ENCODE peak calls at places on chromosomes 12 and 14, in seven cellular contexts. I is heart right ventricle, R is pancreas, G is thoracic aorta, Q is RWPE2, W is IMR-90, C is left ventricle myocardium inferior. V is an unnamed sample. For H3K4me1, the result is how much of the 10 kb centered on the place peaks cover.

GRCh38 chr12:97800561-97800960 is 338.0 kb downstream of the RMST start:
- DNase-seq in I (no peak), R (no peak), G (no peak), Q (no peak), W (no peak), C (no peak), V (no peak)

GRCh38 chr12:7122876-7123769 is 5.6 kb downstream of the RBP5 start:
- DNase-seq in I (no peak), R (no peak), G (no peak), Q (no peak), W (no peak), C (peak), V (peak)

GRCh38 chr12:56358836-56359532 is 923 bp downstream of the STAT2 start:
- DNase-seq in I (no peak), R (no peak), G (no peak), Q (no peak), W (peak), C (no peak), V (no peak)

GRCh38 chr12:103884316-103884715 is 43.3 kb upstream of the NT5DC3 start:
- DNase-seq in I (no peak), R (no peak), G (no peak), Q (no peak), W (peak), C (no peak), V (no peak)

GRCh38 chr12:53224268-53224896 is 7.6 kb downstream of the RARG start:
- DNase-seq in I (no peak), R (no peak), G (no peak), Q (peak), W (no peak), C (no peak), V (no peak)

GRCh38 chr12:42725839-42726238 is 136.3 kb upstream of the PRICKLE1 start:
- DNase-seq in I (no peak), R (no peak), G (no peak), Q (no peak), W (peak), C (no peak), V (no peak)

GRCh38 chr14:95321201-95321600 is 1.5 kb upstream of the CLMN start:
- DNase-seq in I (no peak), R (no peak), G (no peak), Q (no peak), W (no peak), C (no peak), V (no peak)

GRCh38 chr14:26394114-26394855 is 203.5 kb downstream of the NOVA1 start:
- DNase-seq in I (no peak), R (no peak), G (no peak), Q (no peak), W (peak), C (no peak), V (no peak)

GRCh38 chr14:103527408-103528157 is 1.4 kb upstream of the TRMT61A start:
- DNase-seq in I (no peak), R (no peak), G (no peak), Q (no peak), W (no peak), C (no peak), V (no peak)

GRCh38 chr12:7542813-7543212 is 39.2 kb upstream of the CD163 start:
- DNase-seq in I (no peak), R (no peak), G (no peak), Q (no peak), W (peak), C (no peak), V (no peak)

GRCh38 chr14:68444449-68445168 is 348.3 kb downstream of the ZFP36L1 start:
- DNase-seq in I (peak), R (peak), G (no peak), Q (no peak), W (peak), C (peak), V (no peak)

GRCh38 chr12:29783773-29784666 is at the start of gene TMTC1:
- DNase-seq in I (peak), R (peak), G (no peak), Q (peak), W (peak), C (peak), V (peak)

GRCh38 chr14:51727526-51727925 is 75.8 kb downstream of the FRMD6 start:
- DNase-seq in I (no peak), R (no peak), G (no peak), Q (no peak), W (peak), C (no peak), V (no peak)

GRCh38 chr12:75977952-75978671 is 53.5 kb downstream of the PHLDA1 start:
- DNase-seq in I (peak), R (peak), G (peak), Q (peak), W (peak), C (no peak), V (peak)

GRCh38 chr14:65496178-65496993 is 83.9 kb downstream of the FUT8 start:
- DNase-seq in I (no peak), R (no peak), G (no peak), Q (no peak), W (peak), C (no peak), V (no peak)

GRCh38 chr14:67666733-67667132 is 7.7 kb downstream of the VTI1B start:
- DNase-seq in I (no peak), R (no peak), G (no peak), Q (no peak), W (no peak), C (no peak), V (no peak)

GRCh38 chr14:67166450-67166853 is 22.8 kb upstream of the GARIN2 start:
- DNase-seq in I (peak), R (peak), G (no peak), Q (no peak), W (peak), C (no peak), V (no peak)

GRCh38 chr14:104335176-104335575 is 196.8 kb downstream of the KIF26A start:
- DNase-seq in I (no peak), R (no peak), G (no peak), Q (peak), W (no peak), C (no peak), V (no peak)

GRCh38 chr12:25813843-25814242 is 144.6 kb upstream of the RASSF8 start:
- DNase-seq in I (no peak), R (no peak), G (no peak), Q (no peak), W (no peak), C (no peak), V (no peak)

GRCh38 chr12:102379346-102379745 is 101.0 kb downstream of the IGF1 start:
- DNase-seq in I (no peak), R (no peak), G (no peak), Q (no peak), W (no peak), C (no peak), V (no peak)

GRCh38 chr14:32507029-32507984 is 178.2 kb downstream of the AKAP6 start:
- DNase-seq in I (no peak), R (no peak), G (no peak), Q (no peak), W (peak), C (no peak), V (no peak)

GRCh38 chr14:22513066-22513812 is 75.8 kb downstream of the DAD1 start:
- DNase-seq in I (no peak), R (no peak), G (no peak), Q (no peak), W (no peak), C (no peak), V (no peak)

GRCh38 chr12:27588786-27589185 is 64.8 kb downstream of the PPFIBP1 start:
- DNase-seq in I (no peak), R (no peak), G (no peak), Q (no peak), W (no peak), C (no peak), V (no peak)

GRCh38 chr12:52454411-52455201 is 2.7 kb upstream of the KRT6B start:
- DNase-seq in I (no peak), R (no peak), G (no peak), Q (no peak), W (no peak), C (no peak), V (no peak)

GRCh38 chr12:133215724-133216123 is 20.0 kb downstream of the ANHX start:
- DNase-seq in I (no peak), R (no peak), G (no peak), Q (no peak), W (no peak), C (no peak), V (no peak)

GRCh38 chr12:128783129-128783574 is 40.6 kb downstream of the SLC15A4 start:
- DNase-seq in I (no peak), R (no peak), G (no peak), Q (no peak), W (peak), C (no peak), V (no peak)

GRCh38 chr14:39974036-39974435 is 541.8 kb upstream of the FBXO33 start:
- DNase-seq in I (no peak), R (no peak), G (no peak), Q (no peak), W (no peak), C (no peak), V (no peak)

GRCh38 chr12:57528176-57528575 is 5.6 kb downstream of the MBD6 start:
- DNase-seq in I (no peak), R (no peak), G (no peak), Q (no peak), W (no peak), C (no peak), V (no peak)

DNA sequence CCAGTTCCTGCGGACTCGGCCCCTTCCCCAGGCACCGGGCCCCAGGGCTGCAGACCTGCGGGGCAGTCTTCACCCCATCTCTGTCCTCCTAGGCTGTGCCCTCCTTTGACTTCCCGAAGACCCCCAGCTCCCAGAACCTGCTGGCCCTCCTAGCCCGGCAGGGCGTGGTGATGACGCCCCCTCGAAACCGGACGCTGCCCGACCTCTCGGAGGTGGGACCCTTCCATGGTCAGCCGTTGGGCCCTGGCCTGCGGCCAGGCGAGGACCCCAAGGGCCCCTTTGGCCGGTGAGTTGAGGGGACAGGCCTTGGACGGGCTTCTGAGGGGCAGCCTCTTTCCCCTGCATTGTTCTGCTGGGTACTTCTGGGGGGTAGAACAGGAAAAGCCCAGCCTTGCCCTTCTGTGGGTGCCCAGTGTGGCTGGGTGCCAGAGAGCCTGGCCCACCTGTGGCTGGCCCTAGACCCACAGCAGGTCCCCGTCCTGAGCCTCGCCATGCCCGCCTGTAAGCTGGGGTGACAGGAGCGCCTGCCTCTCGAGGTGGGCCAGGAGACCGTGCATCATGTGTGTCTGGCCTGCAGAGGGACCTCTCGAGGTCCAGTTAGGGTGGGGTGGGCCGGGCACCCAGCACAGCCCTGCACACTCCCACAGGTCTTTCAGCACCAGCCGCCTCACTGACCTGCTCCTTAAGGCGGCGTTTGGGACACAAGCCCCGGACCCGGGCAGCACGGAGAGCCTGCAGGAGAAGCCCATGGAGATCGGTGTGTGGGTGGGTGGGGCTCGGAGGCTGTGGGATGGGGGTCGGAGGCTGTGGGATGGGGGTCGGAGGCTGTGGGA is 12.6 kb upstream of the PUS1 start:
- DNase-seq in I (no peak), R (no peak), G (no peak), Q (no peak), W (no peak), C (no peak), V (no peak)
- H3K4me1 ChIP-seq in I (under half), R (under half), G (under half), Q (under half), W (under half), C (under half), V (under half)

DNA sequence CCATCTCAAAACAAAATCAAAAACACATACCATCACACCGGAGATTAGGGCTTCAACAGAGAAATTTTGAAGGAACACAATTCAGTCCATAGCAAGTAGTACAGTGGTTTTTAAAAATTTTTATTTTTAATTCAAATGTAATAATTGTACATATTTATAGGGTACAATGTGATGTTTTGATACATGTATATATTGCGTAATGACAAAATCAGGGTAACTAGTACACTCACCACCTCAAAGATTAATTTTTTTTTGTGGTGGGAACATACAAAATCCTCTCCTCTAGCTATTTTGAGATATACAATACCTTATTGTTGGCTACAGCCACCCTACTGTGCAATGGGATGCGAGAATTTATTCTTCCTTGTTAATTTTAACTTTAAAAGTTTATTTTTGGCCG is 26.0 kb upstream of the ETFBKMT start:
- DNase-seq in I (no peak), R (no peak), G (no peak), Q (no peak), W (no peak), C (no peak), V (no peak)
- TF ChIP-seq CTCF in I (no peak), R (no peak), G (no peak), Q (no peak), W (no peak), C (no peak), V (no peak)

GRCh38 chr12:101969-102878 is 35.7 kb downstream of the IQSEC3 start:
- DNase-seq in I (no peak), R (no peak), G (no peak), Q (no peak), W (no peak), C (no peak), V (no peak)
- H3K4me1 ChIP-seq in I (under half), R (under half), G (under half), Q (under half), W (under half), C (under half), V (under half)

GRCh38 chr12:66232258-66232657 is 43.2 kb downstream of the IRAK3 start:
- DNase-seq in I (no peak), R (no peak), G (no peak), Q (no peak), W (no peak), C (no peak), V (no peak)

DNA sequence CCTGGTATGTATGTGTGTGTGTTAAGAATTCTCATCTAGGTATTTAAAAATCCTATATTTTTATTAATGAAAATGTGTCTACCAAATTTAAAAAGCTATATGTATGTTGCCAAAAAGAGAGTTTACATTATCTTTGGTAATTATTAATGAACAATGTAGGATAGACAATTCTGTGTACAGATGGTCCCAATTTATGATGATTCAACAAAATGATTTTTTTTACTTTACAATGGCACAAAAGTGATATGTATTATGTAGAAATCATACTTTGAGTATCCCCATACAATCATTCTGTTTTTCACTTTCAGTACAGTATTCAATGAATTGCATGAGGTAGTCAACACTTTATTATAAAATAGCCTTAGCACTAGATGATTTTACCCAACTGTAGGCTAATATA is 39.4 kb downstream of the IRAK3 start:
- DNase-seq in I (no peak), R (no peak), G (no peak), Q (no peak), W (no peak), C (no peak), V (no peak)
- TF ChIP-seq CTCF in I (no peak), R (no peak), G (no peak), Q (no peak), W (no peak), C (no peak), V (no peak)

GRCh38 chr12:124334266-124334665 is 39.4 kb downstream of the RFLNA start:
- DNase-seq in I (no peak), R (no peak), G (no peak), Q (no peak), W (no peak), C (no peak), V (no peak)

GRCh38 chr12:124332900-124333299 is 38.0 kb downstream of the RFLNA start:
- DNase-seq in I (no peak), R (no peak), G (no peak), Q (no peak), W (no peak), C (no peak), V (no peak)

GRCh38 chr12:124334976-124335375 is 40.1 kb downstream of the RFLNA start:
- DNase-seq in I (no peak), R (no peak), G (no peak), Q (no peak), W (no peak), C (no peak), V (no peak)

GRCh38 chr12:124332068-124332672 is 37.3 kb downstream of the RFLNA start:
- DNase-seq in I (no peak), R (no peak), G (no peak), Q (no peak), W (no peak), C (no peak), V (no peak)

GRCh38 chr12:124333724-124334123 is 38.8 kb downstream of the RFLNA start:
- DNase-seq in I (no peak), R (no peak), G (no peak), Q (no peak), W (no peak), C (no peak), V (no peak)
- H3K4me1 ChIP-seq in I (under half), R (under half), G (under half), Q (under half), W (under half), C (under half), V (under half)

DNA sequence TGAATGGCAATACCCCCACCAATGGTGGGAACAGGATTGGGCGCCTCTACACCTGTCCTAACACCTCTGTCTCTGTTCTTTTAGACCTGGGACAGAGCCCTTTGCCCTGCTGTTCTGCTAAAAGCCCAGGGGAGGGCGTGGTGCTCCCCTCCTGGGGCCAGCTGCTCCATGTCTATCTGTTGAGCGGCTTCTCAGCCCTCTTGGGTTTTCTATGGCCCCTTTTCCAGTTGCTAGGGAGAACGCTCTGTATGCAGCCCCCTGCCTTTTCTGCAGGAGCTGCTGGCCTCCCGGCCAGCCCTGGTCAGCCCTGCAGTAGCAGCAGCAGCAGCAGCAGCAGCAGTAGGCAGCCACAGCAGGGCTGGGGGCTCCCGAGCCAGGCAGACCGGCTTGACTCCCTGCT is 1.2 kb downstream of the RTL1 start:
- DNase-seq in I (no peak), R (no peak), G (no peak), Q (no peak), W (no peak), C (no peak), V (peak)
- TF ChIP-seq CTCF in I (no peak), R (no peak), G (no peak), Q (no peak), W (peak), C (no peak), V (no peak)

GRCh38 chr12:54388214-54389138 is 3.9 kb upstream of the ZNF385A start:
- DNase-seq in I (no peak), R (no peak), G (no peak), Q (no peak), W (no peak), C (no peak), V (no peak)

GRCh38 chr12:54390668-54391551 is 6.4 kb upstream of the ZNF385A start:
- DNase-seq in I (no peak), R (peak), G (no peak), Q (no peak), W (no peak), C (peak), V (no peak)

GRCh38 chr12:54389536-54390175 is 5.1 kb upstream of the ZNF385A start:
- DNase-seq in I (no peak), R (no peak), G (no peak), Q (no peak), W (no peak), C (peak), V (no peak)

GRCh38 chr12:54389139-54389508 is 4.6 kb upstream of the ZNF385A start:
- DNase-seq in I (no peak), R (no peak), G (no peak), Q (no peak), W (no peak), C (no peak), V (no peak)

DNA sequence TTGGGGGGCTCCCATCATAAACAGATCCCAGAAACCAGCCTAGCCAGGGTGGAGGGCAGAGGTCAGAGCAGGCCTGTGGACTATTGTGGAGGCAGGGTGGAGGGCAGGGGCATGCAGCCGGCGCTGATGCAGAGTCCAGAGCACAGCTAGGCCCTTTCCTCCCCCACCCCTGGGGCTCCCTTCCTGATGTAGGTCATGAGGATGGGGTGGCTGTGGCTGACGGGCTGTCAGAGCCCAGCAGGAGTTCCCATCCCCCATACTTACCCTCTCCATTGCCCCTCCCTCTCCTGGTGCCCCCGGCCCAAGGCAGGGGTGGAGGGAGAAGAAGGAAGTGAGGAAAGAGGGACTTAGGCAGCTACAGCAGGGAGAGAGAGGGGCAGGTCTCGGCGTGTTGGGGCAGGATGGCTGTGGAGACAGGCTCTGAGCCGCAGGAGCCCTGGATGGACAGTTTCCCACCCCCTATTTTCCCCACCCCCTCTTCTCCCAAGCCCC is 5.7 kb upstream of the ZNF385A start:
- DNase-seq in I (no peak), R (no peak), G (no peak), Q (no peak), W (no peak), C (peak), V (no peak)
- H3K4me1 ChIP-seq in I (under half), R (under half), G (under half), Q (under half), W (under half), C (under half), V (under half)